ENCODE peak calls at places on chromosomes 4 and X, in nine cellular contexts. Y is HepG2, J is suprapubic skin, Q is tibial nerve, Z is ovary, K is upper lobe of left lung, L is H1, C is A549, U is stomach. D is an unnamed sample.

GRCh38 chrX:74351760-74352159 is 47.8 kb downstream of the ZCCHC13 start:
- DNase-seq in Y (no peak), J (no peak), Q (no peak), Z (no peak), K (no peak), L (no peak), C (no peak), U (no peak), D (no peak)

GRCh38 chrX:128800138-128800537 is 723.2 kb downstream of the SMARCA1 start:
- DNase-seq in Y (no peak), J (no peak), Q (no peak), Z (no peak), K (no peak), L (no peak), C (no peak), U (no peak), D (no peak)

GRCh38 chrX:19702856-19703255 is 184.5 kb downstream of the SH3KBP1 start:
- DNase-seq in Y (no peak), J (no peak), Q (no peak), Z (no peak), K (no peak), L (no peak), C (no peak), U (no peak), D (no peak)

GRCh38 chr4:23904639-23905061 is 14.8 kb upstream of the PPARGC1A start:
- DNase-seq in Y (no peak), J (no peak), Q (no peak), Z (no peak), K (no peak), L (no peak), C (no peak), U (no peak), D (no peak)

GRCh38 chrX:154351183-154352011 is 23.0 kb downstream of the FLNA start:
- DNase-seq in Y (no peak), J (no peak), Q (no peak), Z (no peak), K (peak), L (no peak), C (peak), U (no peak), D (no peak)

GRCh38 chrX:129116651-129117050 is 406.6 kb downstream of the SMARCA1 start:
- DNase-seq in Y (peak), J (no peak), Q (no peak), Z (no peak), K (no peak), L (no peak), C (no peak), U (no peak), D (no peak)

GRCh38 chrX:69128573-69128972 is 36.7 kb downstream of the PJA1 start:
- DNase-seq in Y (no peak), J (no peak), Q (no peak), Z (peak), K (no peak), L (no peak), C (no peak), U (peak), D (no peak)

GRCh38 chrX:129737921-129738320 is 858 bp upstream of the XPNPEP2 start:
- DNase-seq in Y (no peak), J (peak), Q (no peak), Z (no peak), K (no peak), L (no peak), C (no peak), U (no peak), D (peak)

GRCh38 chr4:169484485-169484884 is 127.9 kb downstream of the NEK1 start:
- DNase-seq in Y (no peak), J (no peak), Q (no peak), Z (no peak), K (no peak), L (no peak), C (peak), U (no peak), D (no peak)

DNA sequence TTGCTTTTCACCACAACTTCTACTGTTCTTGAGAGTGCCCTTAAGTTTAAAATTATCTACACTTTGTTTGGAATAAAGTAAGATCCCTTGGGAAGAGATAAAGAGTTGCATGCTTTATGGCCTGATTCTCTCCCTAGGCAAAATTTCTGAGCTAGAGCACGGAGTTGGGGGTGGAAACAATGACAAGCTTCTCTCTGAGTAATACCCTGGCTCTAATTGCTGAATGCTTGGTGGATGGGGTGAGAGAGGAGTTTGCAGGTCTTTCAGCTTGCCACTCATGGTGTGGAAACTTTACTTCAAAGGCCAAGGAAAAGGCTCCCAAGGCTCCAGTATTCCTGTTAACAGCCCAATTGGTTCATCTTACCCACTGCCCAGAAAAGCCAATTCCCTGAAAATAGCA is 26.1 kb upstream of the PRDM8 start:
- DNase-seq in Y (no peak), J (no peak), Q (no peak), Z (no peak), K (no peak), L (no peak), C (no peak), U (no peak), D (no peak)
- TF ChIP-seq EP300 in Y (no peak), J (no peak), Q (no peak), Z (no peak), K (no peak), L (no peak), C (no peak), U (no peak), D (no peak)

GRCh38 chr4:36624030-36624429 is 342.6 kb downstream of the DTHD1 start:
- DNase-seq in Y (no peak), J (no peak), Q (no peak), Z (no peak), K (no peak), L (no peak), C (no peak), U (no peak), D (no peak)

GRCh38 chr4:36613999-36614398 is 332.6 kb downstream of the DTHD1 start:
- DNase-seq in Y (no peak), J (no peak), Q (no peak), Z (no peak), K (no peak), L (no peak), C (no peak), U (no peak), D (no peak)

DNA sequence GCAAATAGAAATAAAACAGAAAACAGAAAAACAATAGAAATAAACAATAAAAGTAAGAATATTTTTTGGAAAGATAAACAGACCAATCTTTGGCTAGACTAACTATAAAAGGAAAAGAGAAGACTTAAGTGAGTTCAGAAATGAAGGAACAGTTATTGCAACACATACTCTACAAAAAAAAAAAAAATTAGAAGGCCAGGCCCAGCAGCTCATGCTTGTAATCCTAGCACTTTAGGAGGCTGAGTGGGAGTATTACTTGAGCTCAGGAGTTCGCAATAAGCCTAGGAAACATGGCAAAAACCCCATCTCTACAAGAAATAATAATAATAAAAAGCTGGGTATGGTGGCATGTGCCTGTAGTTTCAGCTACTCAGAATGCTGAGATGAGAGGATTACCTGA is 336.7 kb downstream of the DTHD1 start:
- DNase-seq in Y (no peak), J (no peak), Q (no peak), Z (no peak), K (no peak), L (no peak), C (no peak), U (no peak), D (no peak)
- TF ChIP-seq EP300 in Y (no peak), J (no peak), Q (no peak), Z (no peak), K (no peak), L (no peak), C (no peak), U (no peak), D (no peak)

DNA sequence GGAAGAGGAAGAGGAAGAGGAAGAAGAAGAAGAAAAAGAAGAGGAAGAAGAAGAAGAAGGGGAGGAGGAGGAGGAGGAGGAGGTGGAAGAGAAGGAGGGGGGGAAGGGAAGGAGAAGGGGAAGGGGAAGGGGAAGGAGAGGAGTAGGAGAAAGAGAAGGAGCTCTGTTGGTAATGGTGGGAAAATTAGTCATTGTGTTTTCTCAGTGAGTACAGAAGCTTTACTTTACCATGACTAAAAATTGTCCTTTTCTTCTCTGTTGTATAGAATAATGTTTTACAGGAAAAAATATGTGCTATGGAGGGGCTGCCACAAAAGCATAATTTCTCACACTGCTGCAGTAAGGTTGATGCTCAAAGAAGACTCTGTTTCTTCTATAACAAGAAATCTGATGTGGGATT is 4.1 kb downstream of the AFM start:
- DNase-seq in Y (no peak), J (no peak), Q (no peak), Z (no peak), K (no peak), L (no peak), C (no peak), U (no peak), D (no peak)
- TF ChIP-seq EP300 in Y (no peak), J (no peak), Q (no peak), Z (no peak), K (no peak), L (no peak), C (no peak), U (no peak), D (no peak)

GRCh38 chr4:152075253-152075928 is 314.6 kb upstream of the GATB start:
- DNase-seq in Y (no peak), J (no peak), Q (no peak), Z (no peak), K (no peak), L (no peak), C (no peak), U (no peak), D (no peak)

GRCh38 chr4:152072886-152073285 is 312.1 kb upstream of the GATB start:
- DNase-seq in Y (no peak), J (no peak), Q (no peak), Z (no peak), K (no peak), L (no peak), C (no peak), U (no peak), D (no peak)

GRCh38 chr4:152072001-152072485 is 311.2 kb upstream of the GATB start:
- DNase-seq in Y (no peak), J (no peak), Q (no peak), Z (no peak), K (peak), L (no peak), C (no peak), U (no peak), D (no peak)

GRCh38 chr4:152074573-152074972 is 313.8 kb upstream of the GATB start:
- DNase-seq in Y (no peak), J (no peak), Q (no peak), Z (no peak), K (no peak), L (no peak), C (no peak), U (no peak), D (no peak)

GRCh38 chr4:152073738-152074137 is 312.9 kb upstream of the GATB start:
- DNase-seq in Y (no peak), J (no peak), Q (no peak), Z (peak), K (peak), L (no peak), C (no peak), U (no peak), D (no peak)
- TF ChIP-seq EP300 in Y (no peak), J (no peak), Q (no peak), Z (no peak), K (no peak), L (no peak), C (no peak), U (no peak), D (no peak)

GRCh38 chr4:121462660-121463261 is 81.9 kb upstream of the QRFPR start:
- DNase-seq in Y (peak), J (no peak), Q (no peak), Z (no peak), K (peak), L (no peak), C (peak), U (peak), D (no peak)
- TF ChIP-seq EP300 in Y (no peak), J (no peak), Q (peak), Z (no peak), K (no peak), L (no peak), C (no peak), U (no peak), D (no peak)

GRCh38 chr4:1512738-1513660 is 106.8 kb upstream of the NKX1-1 start:
- DNase-seq in Y (peak), J (no peak), Q (no peak), Z (no peak), K (peak), L (no peak), C (peak), U (peak), D (no peak)
- TF ChIP-seq EP300 in Y (no peak), J (no peak), Q (no peak), Z (no peak), K (no peak), L (no peak), C (no peak), U (no peak), D (no peak)

GRCh38 chr4:11216520-11216919 is 212.2 kb downstream of the HS3ST1 start:
- DNase-seq in Y (no peak), J (no peak), Q (no peak), Z (no peak), K (no peak), L (no peak), C (no peak), U (no peak), D (no peak)

GRCh38 chr4:11214281-11214680 is 214.4 kb downstream of the HS3ST1 start:
- DNase-seq in Y (peak), J (no peak), Q (no peak), Z (no peak), K (no peak), L (no peak), C (no peak), U (no peak), D (no peak)

GRCh38 chr4:11223261-11223660 is 205.4 kb downstream of the HS3ST1 start:
- DNase-seq in Y (no peak), J (no peak), Q (no peak), Z (no peak), K (no peak), L (no peak), C (no peak), U (no peak), D (no peak)

GRCh38 chr4:11218692-11219091 is 210.0 kb downstream of the HS3ST1 start:
- DNase-seq in Y (no peak), J (no peak), Q (no peak), Z (no peak), K (no peak), L (no peak), C (no peak), U (no peak), D (no peak)
- TF ChIP-seq EP300 in Y (no peak), J (no peak), Q (no peak), Z (no peak), K (no peak), L (no peak), C (no peak), U (no peak), D (no peak)